ENCODE peak calls at places on chromosomes 12 and 14, in six cellular contexts. E is GM23248, S is PC-9, T is body of pancreas, Z is fibroblast of lung, R is IMR-90. H is an unnamed sample. For H3K4me1, the result is how much of the 10 kb centered on the place peaks cover.

GRCh38 chr12:29486972-29487371 is 10.5 kb downstream of the OVCH1 start:
- DNase-seq in R (no peak), S (no peak), E (no peak), T (no peak), Z (no peak), H (no peak)

GRCh38 chr12:26571539-26571938 is 261.5 kb downstream of the ITPR2 start:
- DNase-seq in Z (no peak), E (no peak), R (no peak), T (peak), S (no peak), H (no peak)

GRCh38 chr12:28192145-28192544 is 1.9 kb downstream of the CCDC91 start:
- DNase-seq in T (no peak), Z (no peak), E (no peak), R (no peak), S (no peak), H (no peak)

GRCh38 chr12:22588817-22589216 is 36.2 kb upstream of the ETNK1 start:
- DNase-seq in R (no peak), S (no peak), Z (no peak), T (peak), E (peak), H (no peak)

GRCh38 chr12:31780096-31780495 is 51.3 kb upstream of the AMN1 start:
- DNase-seq in S (no peak), E (no peak), R (no peak), Z (no peak), T (no peak), H (no peak)

GRCh38 chr14:52395728-52396127 is 81.6 kb downstream of the PTGER2 start:
- DNase-seq in R (no peak), Z (no peak), S (no peak), T (peak), E (no peak), H (no peak)

GRCh38 chr12:64450711-64451486 is 1.0 kb upstream of the TBK1 start:
- DNase-seq in E (peak), Z (peak), R (peak), T (no peak), S (no peak), H (no peak)

GRCh38 chr14:25411933-25412757 is 362.2 kb upstream of the STXBP6 start:
- DNase-seq in Z (no peak), T (no peak), S (no peak), R (no peak), E (peak), H (no peak)

GRCh38 chr14:75158843-75159614 is 17.4 kb downstream of the TMED10 start:
- DNase-seq in R (peak), E (no peak), Z (no peak), S (no peak), T (no peak), H (no peak)

GRCh38 chr12:8033153-8034044 is 883 bp downstream of the FOXJ2 start:
- DNase-seq in S (peak), T (peak), R (peak), Z (peak), E (peak), H (peak)

GRCh38 chr12:124456652-124457152 is 110.7 kb downstream of the NCOR2 start:
- DNase-seq in Z (no peak), S (no peak), E (no peak), T (no peak), R (no peak), H (no peak)

GRCh38 chr12:90816353-90817089 is 138.5 kb downstream of the CCER1 start:
- DNase-seq in R (peak), Z (peak), E (peak), T (no peak), S (no peak), H (no peak)

GRCh38 chr12:20018406-20018805 is 349.9 kb upstream of the PDE3A start:
- DNase-seq in Z (no peak), R (no peak), S (no peak), E (no peak), T (no peak), H (no peak)

GRCh38 chr12:22051114-22051698 is 5.2 kb downstream of the CMAS start:
- DNase-seq in R (no peak), S (no peak), E (no peak), T (no peak), Z (no peak), H (no peak)

GRCh38 chr14:68896132-68896531 is 83.0 kb downstream of the ACTN1 start:
- DNase-seq in E (no peak), S (no peak), T (no peak), Z (no peak), R (no peak), H (no peak)

GRCh38 chr12:126512916-126513913 is 1448.0 kb downstream of the AACS start:
- DNase-seq in Z (no peak), R (no peak), T (no peak), S (no peak), E (no peak), H (no peak)

GRCh38 chr12:106914796-106915634 is 40.7 kb upstream of the TMEM263 start:
- DNase-seq in Z (no peak), S (no peak), T (no peak), R (no peak), E (no peak), H (no peak)

GRCh38 chr14:76371066-76371465 is 4.9 kb upstream of the ESRRB start:
- DNase-seq in S (no peak), E (no peak), R (no peak), Z (no peak), T (no peak), H (no peak)

DNA sequence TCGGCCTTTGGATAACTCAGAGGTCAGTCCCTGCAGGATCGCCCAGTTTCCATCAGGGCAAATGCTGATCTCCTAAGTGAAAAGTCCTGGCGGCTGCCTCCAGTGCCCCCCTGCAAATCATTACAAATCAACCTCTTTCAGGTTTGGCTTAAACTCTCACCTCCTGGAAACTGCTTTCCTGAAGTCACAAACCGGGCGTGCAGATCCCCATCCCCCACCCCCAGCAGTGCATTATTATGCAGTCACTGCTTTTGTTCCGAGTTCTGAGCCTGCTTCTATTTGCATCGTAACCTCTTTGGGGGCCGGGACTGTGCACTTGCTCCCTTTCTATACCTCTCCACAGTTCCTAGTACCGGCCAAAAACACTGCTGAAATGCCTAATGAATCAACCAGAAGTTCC is at the start of gene USP44:
- DNase-seq in R (no peak), S (no peak), Z (no peak), T (no peak), E (no peak), H (no peak)
- H3K4me1 ChIP-seq in R (under half), S (under half), Z (under half), T (under half), E (under half), H (under half)

GRCh38 chr12:105479710-105480109 is 149.2 kb downstream of the C12orf75 start:
- DNase-seq in S (no peak), T (no peak), E (no peak), Z (no peak), R (no peak), H (no peak)

GRCh38 chr12:105483691-105484090 is 153.2 kb downstream of the C12orf75 start:
- DNase-seq in T (no peak), E (no peak), S (no peak), R (no peak), Z (no peak), H (no peak)

GRCh38 chr12:105482976-105483375 is 152.5 kb downstream of the C12orf75 start:
- DNase-seq in R (no peak), T (no peak), Z (no peak), S (no peak), E (no peak), H (no peak)

GRCh38 chr12:105480162-105480561 is 149.7 kb downstream of the C12orf75 start:
- DNase-seq in T (no peak), S (no peak), E (peak), R (peak), Z (peak), H (no peak)

GRCh38 chr12:105481906-105482305 is 151.4 kb downstream of the C12orf75 start:
- DNase-seq in E (peak), R (no peak), Z (peak), S (no peak), T (no peak), H (no peak)
- H3K4me3 ChIP-seq in E (no peak), R (no peak), Z (no peak), S (no peak), T (no peak), H (no peak)

GRCh38 chr14:33052899-33053400 is 114.3 kb downstream of the NPAS3 start:
- DNase-seq in S (no peak), R (no peak), Z (no peak), T (no peak), E (no peak), H (no peak)
- H3K27ac ChIP-seq in S (no peak), R (no peak), Z (no peak), T (no peak), E (no peak), H (no peak)

GRCh38 chr14:105468621-105469241 is 5.9 kb upstream of the CRIP2 start:
- DNase-seq in R (no peak), Z (no peak), T (no peak), E (no peak), S (peak), H (no peak)
- H3K4me1 ChIP-seq in R (under half), Z (under half), T (under half), E (under half), S (half or more), H (under half)

GRCh38 chr14:95513261-95513660 is 3.2 kb downstream of the SYNE3 start:
- DNase-seq in Z (no peak), S (no peak), R (no peak), E (no peak), T (no peak), H (no peak)
- H3K4me3 ChIP-seq in Z (no peak), S (no peak), R (no peak), E (no peak), T (no peak), H (no peak)

GRCh38 chr12:46217686-46218508 is 50.9 kb downstream of the SLC38A1 start:
- DNase-seq in R (no peak), Z (no peak), S (no peak), E (no peak), T (peak), H (no peak)
- H3K27ac ChIP-seq in R (no peak), Z (no peak), S (no peak), E (no peak), T (no peak), H (no peak)

GRCh38 chr14:39454906-39455539 is 22.8 kb upstream of the FBXO33 start:
- DNase-seq in E (no peak), R (no peak), T (no peak), Z (no peak), S (no peak), H (no peak)
- H3K4me1 ChIP-seq in E (under half), R (under half), T (under half), Z (under half), S (under half), H (under half)

GRCh38 chr12:50110127-50110761 is 1.8 kb upstream of the COX14 start:
- DNase-seq in T (peak), R (no peak), E (no peak), Z (no peak), S (peak), H (peak)
- H3K4me3 ChIP-seq in T (no peak), R (no peak), E (no peak), Z (no peak), S (peak), H (no peak)

GRCh38 chr14:58541623-58542022 is 96.1 kb upstream of the DACT1 start:
- DNase-seq in E (no peak), T (no peak), R (no peak), S (no peak), Z (no peak), H (no peak)
- H3K27ac ChIP-seq in E (no peak), T (no peak), R (no peak), S (no peak), Z (no peak), H (no peak)

DNA sequence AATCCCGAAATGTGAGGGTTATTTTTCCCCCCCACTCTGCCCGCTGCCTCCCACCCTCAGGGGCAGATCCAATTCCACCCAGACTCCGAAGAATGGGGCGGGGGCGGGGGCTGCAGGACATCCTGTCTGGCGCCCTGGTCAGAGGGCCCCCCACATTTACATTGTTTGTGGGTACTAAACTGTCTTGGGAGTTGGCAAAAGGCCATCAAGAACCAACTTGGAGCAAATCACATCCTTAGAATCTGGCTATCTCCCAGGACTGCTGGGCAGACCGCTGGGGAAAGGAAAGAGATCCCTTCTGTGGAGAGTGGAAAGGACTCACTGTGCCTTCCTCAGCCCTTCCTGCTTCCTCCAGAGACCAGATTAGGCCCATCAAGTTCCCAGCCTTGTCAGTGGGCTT is 2.4 kb downstream of the EMP1 start:
- DNase-seq in E (peak), S (peak), T (no peak), Z (peak), R (peak), H (peak)
- H3K4me1 ChIP-seq in E (half or more), S (half or more), T (under half), Z (under half), R (under half), H (under half)

H was measured in uterus.